ENCODE peak calls at places on chromosome 13, in four cellular contexts. T is hepatocyte, U is IMR-90, O is fibroblast of lung. K is an unnamed sample. For H4K20me1, the result is how much of the 10 kb centered on the place peaks cover.

GRCh38 chr13:84605927-84606326 is 723.7 kb upstream of the SLITRK1 start:
- DNase-seq in T (no peak), U (no peak), O (no peak), K (no peak)

GRCh38 chr13:32910530-32910929 is 105.7 kb upstream of the KL start:
- DNase-seq in T (no peak), U (no peak), O (no peak), K (no peak)

GRCh38 chr13:104847863-104848262 is 1687.6 kb downstream of the EFNB2 start:
- DNase-seq in T (no peak), U (no peak), O (no peak), K (no peak)

GRCh38 chr13:40084934-40085333 is 429.5 kb downstream of the COG6 start:
- DNase-seq in T (no peak), U (no peak), O (no peak), K (no peak)

GRCh38 chr13:65236841-65237418 is 1993.2 kb downstream of the PCDH9 start:
- DNase-seq in T (no peak), U (no peak), O (no peak), K (no peak)

GRCh38 chr13:28631792-28632191 is 27.1 kb upstream of the POMP start:
- DNase-seq in T (no peak), U (peak), O (no peak), K (no peak)

GRCh38 chr13:45410466-45410865 is 7.7 kb downstream of the SLC25A30 start:
- DNase-seq in T (no peak), U (no peak), O (no peak), K (no peak)

GRCh38 chr13:51923983-51924539 is 62.3 kb downstream of the CCDC70 start:
- DNase-seq in T (no peak), U (no peak), O (no peak), K (no peak)

GRCh38 chr13:65217459-65217858 is 2012.7 kb downstream of the PCDH9 start:
- DNase-seq in T (peak), U (no peak), O (no peak), K (no peak)

GRCh38 chr13:53005631-53006030 is 23.0 kb upstream of the OLFM4 start:
- DNase-seq in T (no peak), U (no peak), O (no peak), K (no peak)

GRCh38 chr13:24203726-24204295 is 43.3 kb downstream of the SPATA13 start:
- DNase-seq in T (no peak), U (peak), O (no peak), K (no peak)

GRCh38 chr13:37700887-37701286 is 102.3 kb upstream of the POSTN start:
- DNase-seq in T (no peak), U (peak), O (peak), K (no peak)

GRCh38 chr13:95833713-95834112 is 156.8 kb downstream of the DNAJC3 start:
- DNase-seq in T (no peak), U (peak), O (peak), K (no peak)

GRCh38 chr13:61410669-61411297 is 4.9 kb downstream of the PCDH20 start:
- DNase-seq in T (peak), U (peak), O (peak), K (peak)

GRCh38 chr13:26991508-26992181 is 180.0 kb downstream of the USP12 start:
- DNase-seq in T (peak), U (peak), O (peak), K (no peak)

GRCh38 chr13:53161231-53161630 is 132.6 kb downstream of the OLFM4 start:
- DNase-seq in T (no peak), U (no peak), O (no peak), K (no peak)

DNA sequence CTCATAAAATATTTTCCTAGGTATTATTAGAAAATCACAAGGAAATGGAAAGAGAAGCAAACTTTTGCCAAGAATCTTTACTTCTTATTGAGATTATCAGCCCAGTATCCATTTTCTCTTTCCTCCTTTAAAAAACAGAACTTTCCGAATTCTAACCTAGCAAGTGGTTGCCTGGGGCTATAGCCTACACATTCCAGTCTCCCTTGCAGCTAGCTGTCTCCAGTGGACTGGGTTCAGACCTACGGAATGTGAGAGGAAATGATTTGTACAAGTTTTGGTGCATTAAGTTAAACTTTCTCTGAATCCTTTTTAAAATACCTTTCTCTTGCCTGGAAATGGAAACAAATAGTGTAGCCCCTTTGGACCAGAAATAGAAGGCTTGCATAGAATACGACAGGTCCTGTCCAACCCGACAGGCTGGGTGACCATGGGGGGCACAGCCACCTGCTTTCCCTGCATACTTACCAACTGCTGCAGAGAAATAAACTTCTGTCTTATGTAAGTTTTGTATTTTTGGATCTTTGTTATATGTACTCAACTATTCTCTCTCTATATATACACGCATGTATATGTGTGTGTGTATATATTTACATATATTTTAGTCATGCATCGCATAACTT is 185.9 kb downstream of the NALCN start:
- DNase-seq in T (no peak), U (peak), O (no peak), K (no peak)
- H3K4me2 ChIP-seq in T (no peak), U (no peak), O (no peak), K (no peak)

GRCh38 chr13:41356788-41357187 is 45.7 kb downstream of the NAA16 start:
- DNase-seq in T (no peak), U (no peak), O (no peak), K (no peak)

GRCh38 chr13:41352935-41353801 is 42.1 kb downstream of the NAA16 start:
- DNase-seq in T (peak), U (peak), O (peak), K (no peak)

GRCh38 chr13:41354416-41354815 is 43.3 kb downstream of the NAA16 start:
- DNase-seq in T (no peak), U (peak), O (no peak), K (peak)
- H3K4me3 ChIP-seq in T (no peak), U (no peak), O (no peak), K (no peak)

GRCh38 chr13:110306340-110306959 is 507 bp downstream of the COL4A1 start:
- DNase-seq in T (peak), U (no peak), O (peak), K (no peak)
- H4K20me1 ChIP-seq in T (under half), U (half or more), O (under half), K (half or more)

DNA sequence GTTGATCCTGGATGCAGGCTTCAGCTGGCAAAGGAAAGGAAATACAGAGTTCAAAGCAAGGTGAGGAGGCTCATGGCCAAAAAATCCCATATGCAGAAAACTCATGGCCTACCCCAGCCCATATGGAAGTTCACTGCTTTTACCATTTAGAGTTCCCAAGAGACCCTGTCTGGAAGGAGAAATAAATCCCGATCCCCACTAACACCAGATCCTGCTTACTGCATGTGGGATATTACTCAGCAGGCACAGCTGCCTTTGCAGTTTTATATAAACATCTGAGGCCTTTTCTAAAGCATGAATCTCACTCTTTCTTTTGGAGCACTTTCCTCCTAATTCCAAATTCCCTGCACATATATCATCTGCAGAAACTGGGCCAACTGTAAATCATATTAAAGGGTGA is 413.0 kb upstream of the SPRY2 start:
- DNase-seq in T (peak), U (no peak), O (peak), K (no peak)
- H3K4me2 ChIP-seq in T (no peak), U (no peak), O (no peak), K (no peak)

DNA sequence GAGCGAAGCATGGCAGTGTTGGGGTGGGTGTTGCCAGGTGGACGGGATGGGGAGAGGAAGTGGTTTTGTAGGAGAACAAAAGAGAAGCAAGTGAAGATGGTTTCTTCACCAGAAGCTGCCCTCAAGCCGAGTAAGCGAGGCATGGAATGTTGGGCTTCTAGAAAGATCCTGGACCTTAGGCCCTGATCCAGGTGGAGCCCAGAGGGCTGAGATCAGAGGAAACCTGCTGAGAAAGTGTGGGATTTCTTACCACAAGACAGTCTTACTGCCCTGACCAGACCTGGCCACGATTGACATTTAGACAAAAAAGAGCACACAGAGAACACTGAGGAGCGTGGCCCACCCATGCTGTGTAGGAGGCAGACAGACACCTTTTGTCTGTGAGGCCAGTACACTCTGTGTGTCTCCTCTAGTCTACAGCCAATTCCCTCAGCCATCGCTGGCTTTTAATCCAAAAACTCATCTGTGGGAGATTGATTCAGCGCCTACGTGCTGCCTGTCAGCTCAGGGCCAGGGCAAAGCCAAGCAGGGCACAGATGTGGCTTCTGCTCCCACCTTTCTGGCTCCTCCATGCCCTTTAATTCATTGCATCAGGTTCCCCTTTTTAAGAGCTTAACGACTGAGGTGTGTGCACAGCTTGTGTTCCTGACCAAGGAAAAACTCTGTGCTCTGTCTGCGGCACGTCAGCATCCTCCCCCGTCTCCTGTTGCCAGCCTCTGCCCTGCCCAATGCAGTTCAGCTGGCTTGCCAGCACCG is 123.3 kb downstream of the AKAP11 start:
- DNase-seq in T (no peak), U (no peak), O (no peak), K (no peak)
- H3K4me3 ChIP-seq in T (no peak), U (no peak), O (no peak), K (no peak)